ENCODE peak calls at places on chromosomes 3 and 15, in nine cellular contexts. D is pancreas; A is lung; Y is mesothelial cell of epicardium; N is GM12865; H is sigmoid colon; M is neural crest cell; V is stomach; X is activated CD8-positive, alpha-beta T cell treated with anti-CD3 and anti-CD28 coated beads for 36 hours. S is an unnamed sample.
A peak's percentile ranks its signal among the peaks of the same experiment; 100 is the strongest.

GRCh38 chr3:154181127-154181691 is 60.0 kb downstream of the ARHGEF26 start:
- DNase-seq in X (no peak), V (no peak), D (no peak), H (peak; percentile 63), Y (peak; percentile 47), A (no peak), N (no peak), M (no peak), S (no peak)

GRCh38 chr3:15148614-15149013 is 49.7 kb upstream of the RBSN start:
- DNase-seq in D (peak; percentile 41), V (no peak), H (no peak), X (peak; percentile 4), Y (no peak), N (peak; percentile 34), A (no peak), M (no peak), S (no peak)

GRCh38 chr3:131972091-131972490 is 62.7 kb downstream of the CPNE4 start:
- DNase-seq in N (no peak), H (no peak), X (no peak), V (no peak), D (no peak), M (no peak), Y (no peak), A (no peak), S (no peak)

GRCh38 chr3:14598143-14598569 is 53.4 kb upstream of the CCDC174 start:
- DNase-seq in Y (peak; percentile 72), X (peak; percentile 79), M (peak; percentile 61), D (no peak), A (no peak), H (no peak), N (peak; percentile 33), V (no peak), S (peak; percentile 68)

GRCh38 chr15:85414495-85414894 is 34.1 kb downstream of the AKAP13 start:
- DNase-seq in D (no peak), V (no peak), Y (no peak), N (peak; percentile 50), M (no peak), H (no peak), X (no peak), A (no peak), S (peak; percentile 55)

GRCh38 chr3:13217736-13218540 is 144.7 kb upstream of the IQSEC1 start:
- DNase-seq in H (no peak), Y (no peak), A (no peak), N (no peak), V (no peak), D (no peak), M (no peak), X (no peak), S (no peak)

GRCh38 chr3:39150803-39151631 is 2.4 kb downstream of the CSRNP1 start:
- DNase-seq in M (no peak), X (peak; percentile 79), H (peak; percentile 96), Y (peak; percentile 83), A (peak; percentile 84), N (peak; percentile 30), V (peak; percentile 78), D (peak; percentile 89), S (peak; percentile 34)

GRCh38 chr15:37059051-37059450 is 41.3 kb downstream of the MEIS2 start:
- DNase-seq in V (no peak), N (no peak), A (no peak), Y (no peak), D (no peak), H (no peak), X (no peak), M (no peak), S (no peak)

GRCh38 chr3:107523361-107524213 is 825 bp downstream of the BBX start:
- DNase-seq in N (peak; percentile 61), V (peak; percentile 64), Y (peak; percentile 67), A (peak; percentile 55), M (peak; percentile 30), H (peak; percentile 82), X (peak; percentile 61), D (peak; percentile 62), S (peak; percentile 49)

GRCh38 chr15:99911824-99912223 is 178.6 kb upstream of the LYSMD4 start:
- DNase-seq in Y (no peak), X (no peak), V (no peak), D (no peak), H (no peak), N (no peak), M (no peak), A (no peak), S (no peak)

GRCh38 chr3:185488465-185488864 is 10.4 kb downstream of the TMEM41A start:
- DNase-seq in H (no peak), X (no peak), D (no peak), N (no peak), V (no peak), Y (no peak), A (no peak), M (no peak), S (no peak)

GRCh38 chr3:123757281-123757940 is 126.7 kb downstream of the MYLK start:
- DNase-seq in D (no peak), X (peak; percentile 5), M (no peak), H (peak; percentile 82), A (no peak), N (no peak), V (no peak), Y (no peak), S (no peak)

GRCh38 chr3:48897401-48898376 is 993 bp downstream of the SLC25A20 start:
- DNase-seq in Y (no peak), V (no peak), X (peak; percentile 36), M (no peak), A (no peak), D (peak; percentile 22), H (no peak), N (peak; percentile 14), S (no peak)

GRCh38 chr15:95929232-95929846 is 401.2 kb upstream of the NR2F2 start:
- DNase-seq in Y (no peak), M (no peak), D (no peak), X (peak; percentile 20), A (no peak), N (peak; percentile 72), V (no peak), H (no peak), S (peak; percentile 9)

GRCh38 chr15:57370929-57371328 is 5.4 kb upstream of the CGNL1 start:
- DNase-seq in N (no peak), M (no peak), D (no peak), H (no peak), V (no peak), X (no peak), Y (no peak), A (no peak), S (no peak)

GRCh38 chr3:170848294-170848917 is 21.6 kb downstream of the RPL22L1 start:
- DNase-seq in V (no peak), A (no peak), M (no peak), D (no peak), Y (no peak), X (no peak), N (no peak), H (no peak), S (peak; percentile 15)

GRCh38 chr3:50050361-50050760 is 38.4 kb upstream of the RBM5 start:
- DNase-seq in M (no peak), X (no peak), V (no peak), H (no peak), Y (no peak), A (no peak), N (no peak), D (no peak), S (no peak)

GRCh38 chr3:89876116-89876515 is 768.7 kb downstream of the EPHA3 start:
- DNase-seq in H (no peak), V (no peak), Y (no peak), M (no peak), A (no peak), X (no peak), N (no peak), D (no peak), S (no peak)

DNA sequence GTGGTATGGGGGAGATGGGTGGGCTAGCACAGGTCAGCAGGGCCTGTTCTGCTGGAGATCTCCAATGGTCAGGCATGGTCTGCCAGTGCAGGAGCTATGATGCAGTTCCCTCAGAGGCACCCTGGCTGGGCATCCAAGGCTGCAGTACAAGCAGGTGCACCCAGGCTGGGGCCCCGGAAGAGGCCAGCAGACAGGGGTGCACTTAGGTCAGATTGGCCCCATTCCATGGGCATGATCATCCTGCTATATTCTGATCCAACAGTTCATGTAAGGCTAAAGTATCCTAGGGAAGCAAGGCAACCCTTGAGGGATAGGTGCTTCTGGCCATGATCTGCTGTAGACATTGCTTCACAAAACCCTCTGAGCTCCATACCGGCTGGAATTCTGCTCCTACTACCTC is 53.5 kb downstream of the STRIT1 start:
- DNase-seq in N (no peak), X (no peak), H (no peak), M (no peak), Y (no peak), A (no peak), V (no peak), D (no peak), S (no peak)
- TF ChIP-seq CTCF in N (no peak), X (no peak), H (no peak), M (no peak), Y (no peak), A (no peak), V (no peak), D (no peak), S (no peak)

GRCh38 chr15:33729648-33730047 is 238.6 kb upstream of the CHRM5 start:
- DNase-seq in D (no peak), H (no peak), A (no peak), V (no peak), Y (no peak), X (no peak), M (no peak), N (no peak), S (no peak)
- TF ChIP-seq CTCF in D (no peak), H (no peak), A (no peak), V (no peak), Y (peak; percentile 28), X (no peak), M (peak; percentile 58), N (no peak), S (no peak)

GRCh38 chr3:976021-976420 is 116.8 kb upstream of the CNTN6 start:
- DNase-seq in X (no peak), D (no peak), V (no peak), Y (no peak), H (no peak), M (no peak), A (no peak), N (no peak), S (no peak)
- TF ChIP-seq CTCF in X (no peak), D (no peak), V (no peak), Y (no peak), H (no peak), M (no peak), A (no peak), N (no peak), S (no peak)

DNA sequence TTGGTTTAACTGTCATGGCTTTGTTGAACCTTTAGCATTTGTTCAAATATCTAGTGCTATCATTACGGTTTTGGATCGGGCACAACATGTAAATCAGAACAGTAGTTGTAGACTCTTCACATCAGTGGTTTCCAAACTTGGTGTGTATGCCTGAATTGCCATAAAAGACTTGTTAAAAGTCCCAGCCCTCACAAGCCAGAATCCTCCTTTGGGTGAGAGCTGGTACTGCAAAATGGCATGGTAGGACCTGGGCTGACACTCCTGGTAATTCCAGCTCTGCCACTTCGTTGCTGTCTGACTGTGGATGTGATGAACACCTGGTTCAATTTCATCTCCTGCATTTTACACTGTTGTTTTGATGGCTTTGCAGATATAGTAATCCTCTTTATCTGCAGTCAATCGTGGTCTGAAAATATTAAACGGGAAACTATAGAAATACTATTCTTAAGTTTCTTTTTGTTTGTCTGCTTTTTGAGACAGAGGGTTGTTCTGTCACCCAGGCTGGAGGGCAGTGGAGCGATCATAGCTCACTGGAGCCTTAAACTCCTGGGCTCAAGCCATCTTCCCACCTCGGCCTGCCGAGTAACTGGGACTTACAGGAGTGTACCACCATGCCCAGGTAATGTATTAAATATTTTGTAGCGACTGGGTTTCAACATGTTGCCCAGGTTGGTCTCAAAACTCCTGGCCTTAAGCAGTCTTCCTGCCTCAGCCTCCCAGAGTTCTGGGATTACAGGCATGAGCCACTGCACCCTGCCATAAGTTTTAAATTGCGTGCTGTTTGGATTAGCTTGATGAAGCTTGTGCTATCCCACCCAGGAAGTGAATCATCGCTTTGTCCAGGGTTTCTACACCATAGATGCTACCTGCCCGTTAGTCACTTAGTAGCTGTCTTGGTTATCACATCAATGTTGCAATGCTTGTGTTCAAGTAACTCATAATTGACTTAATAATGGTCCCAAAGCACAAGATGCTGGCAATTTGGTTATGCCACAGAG is 61.6 kb downstream of the RAB7A start:
- DNase-seq in V (no peak), D (no peak), X (peak; percentile 63), N (peak; percentile 71), M (peak; percentile 13), H (no peak), A (no peak), Y (no peak), S (no peak)
- TF ChIP-seq CTCF in V (no peak), D (no peak), X (peak; percentile 72), N (peak; percentile 49), M (peak; percentile 61), H (no peak), A (no peak), Y (peak; percentile 49), S (peak; percentile 12)